ENCODE peak calls at places on chromosomes 12 and 14, in eight cellular contexts. E is CD4-positive, CD25-positive, alpha-beta regulatory T cell; Z is HAP-1; B is RWPE1; Y is NCI-H1436; X is fibroblast of mammary gland; S is iris pigment epithelial cell; M is stimulated activated CD8-positive, alpha-beta memory T cell treated with anti-CD3 and anti-CD28 coated beads, Interleukin-12 subunit alpha, Interleukin-12 subunit beta, amount 100 ng/mL, for 1 hour. J is an unnamed sample.

GRCh38 chr12:129161511-129161910 is 308.2 kb downstream of the GLT1D1 start:
- DNase-seq in Y (no peak), S (no peak), Z (no peak), E (no peak), M (no peak), B (no peak), X (no peak), J (no peak)

GRCh38 chr12:15728118-15728598 is 61.0 kb downstream of the EPS8 start:
- DNase-seq in Z (peak; percentile 25), B (no peak), X (peak; percentile 91), Y (no peak), S (peak; percentile 85), E (no peak), M (no peak), J (no peak)

GRCh38 chr12:124336742-124337520 is 42.0 kb downstream of the RFLNA start:
- DNase-seq in Y (no peak), Z (no peak), M (no peak), S (no peak), E (no peak), X (peak; percentile 66), B (no peak), J (no peak)

GRCh38 chr12:125203145-125203765 is 138.0 kb downstream of the AACS start:
- DNase-seq in M (no peak), S (no peak), X (no peak), E (no peak), B (peak; percentile 26), Z (no peak), Y (peak; percentile 6), J (no peak)

GRCh38 chr12:57736743-57737466 is 1.6 kb downstream of the AGAP2 start:
- DNase-seq in M (no peak), Z (no peak), Y (no peak), E (no peak), B (no peak), S (no peak), X (no peak), J (no peak)

GRCh38 chr12:49133014-49133413 is 1.8 kb upstream of the TUBA1B start:
- DNase-seq in B (no peak), M (no peak), Z (peak; percentile 35), S (no peak), E (no peak), Y (no peak), X (no peak), J (no peak)

GRCh38 chr14:54038724-54039123 is 82.1 kb upstream of the BMP4 start:
- DNase-seq in E (no peak), M (no peak), X (no peak), S (no peak), Y (no peak), B (no peak), Z (no peak), J (no peak)

GRCh38 chr12:97886548-97887176 is 424.1 kb downstream of the RMST start:
- DNase-seq in M (no peak), Z (no peak), E (no peak), B (no peak), Y (no peak), S (no peak), X (no peak), J (no peak)

GRCh38 chr12:88896958-88897357 is 316.7 kb upstream of the KITLG start:
- DNase-seq in E (no peak), B (no peak), M (no peak), S (no peak), Z (no peak), X (peak; percentile 67), Y (no peak), J (no peak)

GRCh38 chr14:63180017-63180416 is 24.2 kb upstream of the RHOJ start:
- DNase-seq in S (no peak), B (no peak), Y (no peak), X (peak; percentile 28), E (no peak), M (no peak), Z (no peak), J (no peak)

GRCh38 chr14:99574099-99574880 is 29.7 kb downstream of the CCDC85C start:
- DNase-seq in M (no peak), Z (peak; percentile 69), S (peak; percentile 66), E (no peak), Y (no peak), B (peak; percentile 58), X (no peak), J (no peak)

GRCh38 chr14:105375635-105376057 is 22.7 kb upstream of the TEX22 start:
- DNase-seq in Z (no peak), S (peak; percentile 32), E (peak; percentile 67), X (peak; percentile 21), B (no peak), Y (no peak), M (no peak), J (no peak)

GRCh38 chr12:6434205-6435180 is 10.3 kb upstream of the CD27 start:
- DNase-seq in B (no peak), X (no peak), S (no peak), Z (no peak), E (peak; percentile 84), Y (no peak), M (no peak), J (peak; percentile 41)

GRCh38 chr12:94697631-94698030 is 47.3 kb upstream of the TMCC3 start:
- DNase-seq in M (no peak), S (no peak), Y (no peak), Z (peak; percentile 58), B (no peak), X (no peak), E (no peak), J (no peak)

GRCh38 chr12:23927907-23928306 is 21.6 kb downstream of the SOX5 start:
- DNase-seq in E (no peak), Z (no peak), B (no peak), Y (no peak), M (no peak), X (no peak), S (no peak), J (no peak)

GRCh38 chr12:108430245-108430644 is 84.8 kb upstream of the FICD start:
- DNase-seq in Y (no peak), X (peak; percentile 32), S (peak; percentile 25), M (no peak), Z (no peak), E (no peak), B (no peak), J (no peak)

GRCh38 chr12:89875225-89875624 is 166.6 kb upstream of the ATP2B1 start:
- DNase-seq in S (peak; percentile 68), X (no peak), B (no peak), Z (no peak), E (no peak), Y (no peak), M (no peak), J (no peak)

GRCh38 chr12:21940972-21941521 is at the start of gene ABCC9:
- DNase-seq in E (peak; percentile 17), X (peak; percentile 58), M (no peak), Z (no peak), B (no peak), Y (no peak), S (peak; percentile 18), J (no peak)

GRCh38 chr14:63982629-63983028 is 129.8 kb downstream of the SYNE2 start:
- DNase-seq in X (no peak), Y (no peak), Z (no peak), M (no peak), S (no peak), B (no peak), E (no peak), J (no peak)

GRCh38 chr12:79274571-79275064 is 410.0 kb downstream of the SYT1 start:
- DNase-seq in B (no peak), E (no peak), X (peak; percentile 28), Y (no peak), S (peak; percentile 2), Z (no peak), M (no peak), J (no peak)

GRCh38 chr12:94261119-94261518 is 112.7 kb downstream of the PLXNC1 start:
- DNase-seq in X (no peak), Z (peak; percentile 79), M (no peak), E (no peak), B (no peak), Y (no peak), S (no peak), J (no peak)

GRCh38 chr14:22871962-22872832 is 657 bp downstream of the LRP10 start:
- DNase-seq in Z (peak; percentile 92), M (peak; percentile 62), S (peak; percentile 81), Y (peak; percentile 78), X (peak; percentile 78), E (peak; percentile 75), B (peak; percentile 78), J (peak; percentile 55)

GRCh38 chr12:54549774-54550451 is 512 bp downstream of the PDE1B start:
- DNase-seq in B (peak; percentile 18), X (peak; percentile 40), Z (peak; percentile 23), M (no peak), E (peak; percentile 11), S (no peak), Y (no peak), J (no peak)

GRCh38 chr12:113299619-113300237 is 35.2 kb downstream of the SLC8B1 start:
- DNase-seq in X (peak; percentile 75), E (no peak), S (peak; percentile 82), Z (peak; percentile 73), B (peak; percentile 87), M (no peak), Y (no peak), J (no peak)

GRCh38 chr14:31243860-31244259 is 36.3 kb upstream of the HECTD1 start:
- DNase-seq in S (no peak), M (no peak), Y (no peak), E (no peak), X (no peak), B (peak; percentile 75), Z (no peak), J (no peak)

GRCh38 chr12:68977335-68977734 is 44.4 kb upstream of the CPM start:
- DNase-seq in Z (no peak), M (no peak), X (no peak), B (no peak), Y (no peak), S (no peak), E (no peak), J (no peak)

GRCh38 chr14:33691907-33692306 is 259.0 kb downstream of the EGLN3 start:
- DNase-seq in Z (no peak), M (no peak), S (no peak), X (no peak), E (no peak), B (peak; percentile 43), Y (no peak), J (no peak)

GRCh38 chr12:115210533-115211252 is 526.7 kb upstream of the TBX3 start:
- DNase-seq in B (no peak), S (no peak), M (no peak), Y (no peak), Z (no peak), X (no peak), E (no peak), J (no peak)

GRCh38 chr14:92440345-92441003 is 73.1 kb upstream of the RIN3 start:
- DNase-seq in Z (no peak), B (no peak), E (no peak), Y (no peak), M (no peak), S (no peak), X (no peak), J (no peak)

GRCh38 chr14:29927596-29928341 is at the start of gene PRKD1:
- DNase-seq in B (peak; percentile 41), S (peak; percentile 67), Z (peak; percentile 80), X (peak; percentile 63), Y (no peak), M (no peak), E (no peak), J (no peak)

GRCh38 chr12:20044836-20045235 is 323.5 kb upstream of the PDE3A start:
- DNase-seq in S (peak; percentile 17), Z (no peak), E (no peak), Y (no peak), M (no peak), B (no peak), X (peak; percentile 85), J (no peak)

GRCh38 chr14:91232052-91232451 is 12.5 kb downstream of the GPR68 start:
- DNase-seq in S (no peak), E (no peak), Z (no peak), X (no peak), Y (no peak), M (no peak), B (no peak), J (no peak)

J was measured in naive thymus-derived CD4-positive, alpha-beta T cell.